ENCODE peak calls at places on chromosomes 13 and 19, in seven cellular contexts. One of them, this sample, is unnamed.

GRCh38 chr13:40146586-40147240 is 491.3 kb downstream of the COG6 start:
- DNase-seq in esophagus squamous epithelium: no peak
- DNase-seq in progenitor cell of endocrine pancreas: no peak
- DNase-seq in dorsolateral prefrontal cortex: no peak
- DNase-seq in cardiac fibroblast: no peak
- DNase-seq in CD4-positive, alpha-beta T cell: peak
- DNase-seq in psoas muscle: no peak
- DNase-seq in this sample: no peak

GRCh38 chr13:106619688-106620555 is 52.0 kb upstream of the ARGLU1 start:
- DNase-seq in dorsolateral prefrontal cortex: peak
- DNase-seq in CD4-positive, alpha-beta T cell: no peak
- DNase-seq in psoas muscle: no peak
- DNase-seq in cardiac fibroblast: peak
- DNase-seq in esophagus squamous epithelium: no peak
- DNase-seq in progenitor cell of endocrine pancreas: no peak
- DNase-seq in this sample: no peak

GRCh38 chr19:29927944-29928669 is 13.9 kb upstream of the URI1 start:
- DNase-seq in esophagus squamous epithelium: no peak
- DNase-seq in progenitor cell of endocrine pancreas: no peak
- DNase-seq in CD4-positive, alpha-beta T cell: no peak
- DNase-seq in psoas muscle: no peak
- DNase-seq in cardiac fibroblast: no peak
- DNase-seq in dorsolateral prefrontal cortex: no peak
- DNase-seq in this sample: no peak

GRCh38 chr19:1472227-1473055 is 6.6 kb downstream of the C19orf25 start:
- DNase-seq in cardiac fibroblast: no peak
- DNase-seq in progenitor cell of endocrine pancreas: no peak
- DNase-seq in dorsolateral prefrontal cortex: peak
- DNase-seq in CD4-positive, alpha-beta T cell: no peak
- DNase-seq in psoas muscle: peak
- DNase-seq in esophagus squamous epithelium: no peak
- DNase-seq in this sample: no peak

GRCh38 chr19:35585844-35586243 is at the start of gene PMIS2:
- DNase-seq in progenitor cell of endocrine pancreas: no peak
- DNase-seq in CD4-positive, alpha-beta T cell: no peak
- DNase-seq in esophagus squamous epithelium: no peak
- DNase-seq in psoas muscle: no peak
- DNase-seq in cardiac fibroblast: no peak
- DNase-seq in dorsolateral prefrontal cortex: no peak
- DNase-seq in this sample: no peak

GRCh38 chr13:102830646-102831045 is 15.2 kb upstream of the ERCC5 start:
- DNase-seq in dorsolateral prefrontal cortex: no peak
- DNase-seq in cardiac fibroblast: peak
- DNase-seq in esophagus squamous epithelium: no peak
- DNase-seq in progenitor cell of endocrine pancreas: no peak
- DNase-seq in psoas muscle: no peak
- DNase-seq in CD4-positive, alpha-beta T cell: no peak
- DNase-seq in this sample: no peak

GRCh38 chr19:18117364-18117691 is 19.8 kb downstream of the MAST3 start:
- DNase-seq in progenitor cell of endocrine pancreas: no peak
- DNase-seq in dorsolateral prefrontal cortex: no peak
- DNase-seq in CD4-positive, alpha-beta T cell: no peak
- DNase-seq in cardiac fibroblast: no peak
- DNase-seq in psoas muscle: no peak
- DNase-seq in esophagus squamous epithelium: no peak
- DNase-seq in this sample: no peak

GRCh38 chr13:100392709-100393630 is 195.6 kb downstream of the GGACT start:
- DNase-seq in esophagus squamous epithelium: peak
- DNase-seq in cardiac fibroblast: peak
- DNase-seq in psoas muscle: peak
- DNase-seq in dorsolateral prefrontal cortex: no peak
- DNase-seq in CD4-positive, alpha-beta T cell: no peak
- DNase-seq in progenitor cell of endocrine pancreas: no peak
- DNase-seq in this sample: peak

GRCh38 chr13:21079761-21080730 is 18.7 kb upstream of the LATS2 start:
- DNase-seq in CD4-positive, alpha-beta T cell: no peak
- DNase-seq in cardiac fibroblast: peak
- DNase-seq in esophagus squamous epithelium: no peak
- DNase-seq in dorsolateral prefrontal cortex: no peak
- DNase-seq in progenitor cell of endocrine pancreas: no peak
- DNase-seq in psoas muscle: no peak
- DNase-seq in this sample: peak

GRCh38 chr13:80235131-80235530 is 105.8 kb downstream of the SPRY2 start:
- DNase-seq in cardiac fibroblast: no peak
- DNase-seq in progenitor cell of endocrine pancreas: no peak
- DNase-seq in esophagus squamous epithelium: no peak
- DNase-seq in dorsolateral prefrontal cortex: no peak
- DNase-seq in CD4-positive, alpha-beta T cell: no peak
- DNase-seq in psoas muscle: no peak
- DNase-seq in this sample: no peak

GRCh38 chr13:28442872-28443271 is 52.1 kb downstream of the FLT1 start:
- DNase-seq in dorsolateral prefrontal cortex: peak
- DNase-seq in CD4-positive, alpha-beta T cell: no peak
- DNase-seq in esophagus squamous epithelium: no peak
- DNase-seq in progenitor cell of endocrine pancreas: no peak
- DNase-seq in cardiac fibroblast: no peak
- DNase-seq in psoas muscle: no peak
- DNase-seq in this sample: no peak

GRCh38 chr13:20977394-20977793 is 74.8 kb upstream of the XPO4 start:
- DNase-seq in dorsolateral prefrontal cortex: no peak
- DNase-seq in progenitor cell of endocrine pancreas: no peak
- DNase-seq in psoas muscle: no peak
- DNase-seq in esophagus squamous epithelium: no peak
- DNase-seq in cardiac fibroblast: no peak
- DNase-seq in CD4-positive, alpha-beta T cell: no peak
- DNase-seq in this sample: no peak

DNA sequence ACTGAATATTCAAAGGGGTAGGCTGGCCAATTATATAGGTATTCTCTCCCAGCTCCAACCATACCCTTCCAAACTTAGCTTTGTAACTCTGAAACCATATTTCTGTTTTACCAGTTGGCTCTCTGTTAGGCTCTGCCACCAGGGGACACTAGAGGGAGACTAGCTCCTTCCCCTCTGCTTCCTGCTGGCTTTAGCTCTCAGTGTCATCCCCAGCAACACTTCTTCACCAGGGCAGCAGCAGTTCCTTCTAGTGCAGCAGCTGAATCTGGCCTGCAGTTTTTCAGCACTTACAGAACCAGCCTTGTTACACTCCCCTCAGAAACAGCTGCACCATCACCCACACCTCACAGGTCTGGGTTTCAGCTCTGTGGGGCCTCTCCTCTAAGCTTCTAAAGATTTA is 51.0 kb upstream of the DOCK9 start:
- DNase-seq in dorsolateral prefrontal cortex: no peak
- DNase-seq in progenitor cell of endocrine pancreas: no peak
- DNase-seq in CD4-positive, alpha-beta T cell: peak
- DNase-seq in esophagus squamous epithelium: no peak
- DNase-seq in psoas muscle: no peak
- DNase-seq in cardiac fibroblast: no peak
- DNase-seq in this sample: no peak
- TF ChIP-seq CTCF in dorsolateral prefrontal cortex: no peak
- TF ChIP-seq CTCF in progenitor cell of endocrine pancreas: peak
- TF ChIP-seq CTCF in CD4-positive, alpha-beta T cell: peak
- TF ChIP-seq CTCF in esophagus squamous epithelium: peak
- TF ChIP-seq CTCF in psoas muscle: peak
- TF ChIP-seq CTCF in cardiac fibroblast: peak
- TF ChIP-seq CTCF in this sample: no peak

DNA sequence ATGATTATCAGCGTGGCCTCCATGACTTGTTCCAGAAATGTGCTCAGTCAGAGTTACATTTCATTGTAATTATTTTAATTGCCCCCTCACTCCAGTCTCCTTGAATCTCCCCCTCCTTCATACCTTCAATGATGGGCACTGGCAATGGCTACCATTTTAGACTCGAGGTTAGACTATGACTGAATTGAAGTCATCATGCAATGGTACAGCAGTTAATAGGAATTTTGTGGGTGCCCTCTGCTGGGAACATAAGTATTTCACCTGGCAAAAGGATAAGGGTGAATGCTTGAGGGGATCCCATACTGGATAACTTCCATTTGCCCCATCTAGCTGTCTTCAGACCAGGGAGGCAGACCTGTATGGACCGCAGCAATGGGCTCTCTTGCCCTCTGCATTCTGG is 32.2 kb upstream of the USP12 start:
- DNase-seq in esophagus squamous epithelium: no peak
- DNase-seq in dorsolateral prefrontal cortex: no peak
- DNase-seq in cardiac fibroblast: peak
- DNase-seq in progenitor cell of endocrine pancreas: no peak
- DNase-seq in psoas muscle: no peak
- DNase-seq in CD4-positive, alpha-beta T cell: no peak
- DNase-seq in this sample: no peak
- TF ChIP-seq CTCF in esophagus squamous epithelium: no peak
- TF ChIP-seq CTCF in dorsolateral prefrontal cortex: no peak
- TF ChIP-seq CTCF in cardiac fibroblast: peak
- TF ChIP-seq CTCF in progenitor cell of endocrine pancreas: no peak
- TF ChIP-seq CTCF in psoas muscle: no peak
- TF ChIP-seq CTCF in CD4-positive, alpha-beta T cell: peak
- TF ChIP-seq CTCF in this sample: peak

GRCh38 chr13:38641164-38641948 is 45.5 kb upstream of the FREM2 start:
- DNase-seq in esophagus squamous epithelium: no peak
- DNase-seq in progenitor cell of endocrine pancreas: no peak
- DNase-seq in cardiac fibroblast: peak
- DNase-seq in CD4-positive, alpha-beta T cell: no peak
- DNase-seq in dorsolateral prefrontal cortex: no peak
- DNase-seq in psoas muscle: no peak
- DNase-seq in this sample: no peak
- TF ChIP-seq CTCF in esophagus squamous epithelium: no peak
- TF ChIP-seq CTCF in progenitor cell of endocrine pancreas: peak
- TF ChIP-seq CTCF in cardiac fibroblast: peak
- TF ChIP-seq CTCF in CD4-positive, alpha-beta T cell: no peak
- TF ChIP-seq CTCF in dorsolateral prefrontal cortex: no peak
- TF ChIP-seq CTCF in psoas muscle: no peak
- TF ChIP-seq CTCF in this sample: peak

GRCh38 chr19:49533551-49534488 is 6.0 kb downstream of the RCN3 start:
- DNase-seq in progenitor cell of endocrine pancreas: peak
- DNase-seq in cardiac fibroblast: peak
- DNase-seq in CD4-positive, alpha-beta T cell: peak
- DNase-seq in dorsolateral prefrontal cortex: peak
- DNase-seq in psoas muscle: peak
- DNase-seq in esophagus squamous epithelium: peak
- DNase-seq in this sample: peak
- TF ChIP-seq CTCF in progenitor cell of endocrine pancreas: peak
- TF ChIP-seq CTCF in cardiac fibroblast: no peak
- TF ChIP-seq CTCF in CD4-positive, alpha-beta T cell: peak
- TF ChIP-seq CTCF in dorsolateral prefrontal cortex: no peak
- TF ChIP-seq CTCF in psoas muscle: peak
- TF ChIP-seq CTCF in esophagus squamous epithelium: peak
- TF ChIP-seq CTCF in this sample: peak

GRCh38 chr19:48720613-48721296 is 1.2 kb upstream of the MAMSTR start:
- DNase-seq in dorsolateral prefrontal cortex: peak
- DNase-seq in psoas muscle: peak
- DNase-seq in progenitor cell of endocrine pancreas: peak
- DNase-seq in cardiac fibroblast: peak
- DNase-seq in CD4-positive, alpha-beta T cell: peak
- DNase-seq in esophagus squamous epithelium: peak
- DNase-seq in this sample: peak
- TF ChIP-seq CTCF in dorsolateral prefrontal cortex: no peak
- TF ChIP-seq CTCF in psoas muscle: no peak
- TF ChIP-seq CTCF in progenitor cell of endocrine pancreas: no peak
- TF ChIP-seq CTCF in cardiac fibroblast: peak
- TF ChIP-seq CTCF in CD4-positive, alpha-beta T cell: no peak
- TF ChIP-seq CTCF in esophagus squamous epithelium: no peak
- TF ChIP-seq CTCF in this sample: no peak

GRCh38 chr13:108086678-108087077 is 128.7 kb downstream of the LIG4 start:
- DNase-seq in progenitor cell of endocrine pancreas: no peak
- DNase-seq in psoas muscle: no peak
- DNase-seq in dorsolateral prefrontal cortex: no peak
- DNase-seq in CD4-positive, alpha-beta T cell: no peak
- DNase-seq in esophagus squamous epithelium: no peak
- DNase-seq in cardiac fibroblast: peak
- DNase-seq in this sample: no peak
- TF ChIP-seq CTCF in progenitor cell of endocrine pancreas: peak
- TF ChIP-seq CTCF in psoas muscle: no peak
- TF ChIP-seq CTCF in dorsolateral prefrontal cortex: no peak
- TF ChIP-seq CTCF in CD4-positive, alpha-beta T cell: no peak
- TF ChIP-seq CTCF in esophagus squamous epithelium: no peak
- TF ChIP-seq CTCF in cardiac fibroblast: no peak
- TF ChIP-seq CTCF in this sample: peak

DNA sequence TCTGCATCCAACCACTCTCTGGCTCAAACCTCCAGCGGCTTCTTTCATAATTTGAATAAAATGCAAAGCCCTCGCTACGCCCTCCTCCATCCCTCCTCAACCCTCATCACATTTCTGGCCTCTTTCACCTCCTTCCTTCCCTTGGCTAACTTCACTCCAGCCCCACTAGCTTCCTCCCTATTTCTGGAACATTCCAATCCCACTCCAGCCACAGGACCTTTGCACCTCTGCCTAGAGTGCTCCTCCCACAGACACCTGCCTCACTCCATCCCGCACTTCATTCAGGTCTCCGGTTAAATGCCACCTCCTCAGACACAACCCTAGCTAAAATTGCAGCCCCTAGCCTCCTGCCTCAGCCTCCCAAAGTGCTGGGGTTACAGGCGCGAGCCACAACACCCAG is 7.9 kb upstream of the DPF1 start:
- DNase-seq in cardiac fibroblast: no peak
- DNase-seq in esophagus squamous epithelium: no peak
- DNase-seq in CD4-positive, alpha-beta T cell: no peak
- DNase-seq in progenitor cell of endocrine pancreas: no peak
- DNase-seq in dorsolateral prefrontal cortex: no peak
- DNase-seq in psoas muscle: no peak
- DNase-seq in this sample: no peak
- TF ChIP-seq CTCF in cardiac fibroblast: no peak
- TF ChIP-seq CTCF in esophagus squamous epithelium: no peak
- TF ChIP-seq CTCF in CD4-positive, alpha-beta T cell: no peak
- TF ChIP-seq CTCF in progenitor cell of endocrine pancreas: no peak
- TF ChIP-seq CTCF in dorsolateral prefrontal cortex: no peak
- TF ChIP-seq CTCF in psoas muscle: no peak
- TF ChIP-seq CTCF in this sample: no peak

GRCh38 chr13:61684976-61685682 is 269.5 kb upstream of the PCDH20 start:
- DNase-seq in progenitor cell of endocrine pancreas: no peak
- DNase-seq in dorsolateral prefrontal cortex: no peak
- DNase-seq in CD4-positive, alpha-beta T cell: no peak
- DNase-seq in cardiac fibroblast: no peak
- DNase-seq in esophagus squamous epithelium: no peak
- DNase-seq in psoas muscle: no peak
- DNase-seq in this sample: no peak

DNA sequence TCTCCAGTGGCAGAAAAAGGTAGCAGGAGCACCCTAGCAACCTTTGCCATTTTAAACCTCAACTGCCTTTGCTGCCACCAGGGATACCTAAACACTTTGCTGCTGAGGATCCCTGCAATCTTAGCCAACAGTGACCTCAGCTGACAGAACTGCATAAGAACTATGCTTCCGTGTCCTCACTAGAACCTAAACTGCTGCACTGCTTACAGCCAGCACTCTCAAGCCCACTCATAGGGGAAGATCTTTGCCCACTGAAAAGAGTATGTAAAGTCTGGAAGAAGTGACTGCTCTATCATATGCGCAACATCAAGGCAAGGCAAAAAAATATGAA is 270.0 kb upstream of the PCDH20 start:
- DNase-seq in CD4-positive, alpha-beta T cell: no peak
- DNase-seq in esophagus squamous epithelium: no peak
- DNase-seq in cardiac fibroblast: no peak
- DNase-seq in psoas muscle: no peak
- DNase-seq in dorsolateral prefrontal cortex: no peak
- DNase-seq in progenitor cell of endocrine pancreas: no peak
- DNase-seq in this sample: no peak
- TF ChIP-seq CTCF in CD4-positive, alpha-beta T cell: no peak
- TF ChIP-seq CTCF in esophagus squamous epithelium: no peak
- TF ChIP-seq CTCF in cardiac fibroblast: no peak
- TF ChIP-seq CTCF in psoas muscle: no peak
- TF ChIP-seq CTCF in dorsolateral prefrontal cortex: peak
- TF ChIP-seq CTCF in progenitor cell of endocrine pancreas: peak
- TF ChIP-seq CTCF in this sample: peak

GRCh38 chr19:45103625-45104319 is 10.8 kb downstream of the PPP1R37 start:
- DNase-seq in cardiac fibroblast: no peak
- DNase-seq in CD4-positive, alpha-beta T cell: no peak
- DNase-seq in progenitor cell of endocrine pancreas: no peak
- DNase-seq in esophagus squamous epithelium: no peak
- DNase-seq in dorsolateral prefrontal cortex: peak
- DNase-seq in psoas muscle: no peak
- DNase-seq in this sample: no peak
- TF ChIP-seq CTCF in cardiac fibroblast: peak
- TF ChIP-seq CTCF in CD4-positive, alpha-beta T cell: no peak
- TF ChIP-seq CTCF in progenitor cell of endocrine pancreas: peak
- TF ChIP-seq CTCF in esophagus squamous epithelium: no peak
- TF ChIP-seq CTCF in dorsolateral prefrontal cortex: no peak
- TF ChIP-seq CTCF in psoas muscle: no peak
- TF ChIP-seq CTCF in this sample: no peak